ENCODE peak calls at places on chromosomes 16 and 17, in six cellular contexts. Z is adipocyte, O is GM12878, G is SK-N-SH, J is colonic mucosa, F is HCT116. V is an unnamed sample.
A peak's percentile ranks its signal among the peaks of the same experiment; 100 is the strongest.

GRCh38 chr16:57165923-57166322 is 19.9 kb downstream of the PSME3IP1 start:
- DNase-seq in Z (peak; percentile 58), O (no peak), G (no peak), J (no peak), F (no peak), V (no peak)

GRCh38 chr16:29808219-29808900 is 2.0 kb downstream of the MAZ start:
- DNase-seq in Z (no peak), O (no peak), G (no peak), J (peak; percentile 49), F (no peak), V (no peak)

GRCh38 chr16:67537270-67537635 is 8.6 kb downstream of the RIPOR1 start:
- DNase-seq in Z (peak; percentile 85), O (no peak), G (peak; percentile 85), J (peak; percentile 54), F (no peak), V (no peak)

GRCh38 chr17:78759203-78759968 is 22.7 kb downstream of the CYTH1 start:
- DNase-seq in Z (peak; percentile 34), O (no peak), G (peak; percentile 58), J (no peak), F (no peak), V (no peak)

GRCh38 chr16:83928341-83929055 is 24.5 kb upstream of the OSGIN1 start:
- DNase-seq in Z (peak; percentile 81), O (no peak), G (no peak), J (no peak), F (no peak), V (peak; percentile 4)

GRCh38 chr16:87541004-87541881 is 48.4 kb upstream of the ZCCHC14 start:
- DNase-seq in Z (peak; percentile 85), O (no peak), G (peak; percentile 51), J (peak; percentile 39), F (no peak), V (peak; percentile 40)

GRCh38 chr17:6551356-6551755 is 5.0 kb downstream of the PITPNM3 start:
- DNase-seq in Z (no peak), O (no peak), G (no peak), J (no peak), F (no peak), V (peak; percentile 88)

GRCh38 chr16:70717065-70717464 is 31.2 kb upstream of the MTSS2 start:
- DNase-seq in Z (no peak), O (no peak), G (no peak), J (no peak), F (no peak), V (no peak)

GRCh38 chr16:9597967-9598730 is 506.7 kb downstream of the HAPSTR1 start:
- DNase-seq in Z (no peak), O (no peak), G (no peak), J (no peak), F (no peak), V (no peak)

GRCh38 chr17:17849147-17849820 is 12.5 kb upstream of the SREBF1 start:
- DNase-seq in Z (no peak), O (peak; percentile 55), G (no peak), J (peak; percentile 60), F (no peak), V (no peak)

GRCh38 chr17:77528516-77529327 is 388.0 kb downstream of the SEC14L1 start:
- DNase-seq in Z (peak; percentile 52), O (no peak), G (peak; percentile 95), J (no peak), F (no peak), V (no peak)

DNA sequence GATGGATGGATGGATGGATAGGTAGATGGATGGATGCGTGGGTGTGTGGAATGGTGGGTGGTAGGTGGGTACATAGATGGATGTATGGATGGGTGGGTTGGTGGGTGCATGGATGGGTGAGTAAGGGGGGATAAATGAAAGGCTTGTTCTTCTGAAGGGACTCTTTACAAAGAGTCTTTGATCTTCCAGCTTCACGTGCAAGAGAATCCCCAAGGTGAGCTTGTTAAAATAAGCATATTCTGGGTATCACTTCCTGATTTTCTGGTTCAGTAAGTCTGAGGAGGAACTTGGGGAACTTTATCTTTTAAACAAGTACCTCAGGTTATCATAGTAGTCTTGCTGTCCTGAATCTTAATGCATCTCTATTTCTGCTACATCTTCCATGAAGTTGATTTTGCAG is 639.1 kb downstream of the MAF start:
- DNase-seq in Z (no peak), O (peak; percentile 51), G (no peak), J (no peak), F (no peak), V (no peak)
- H3K9ac ChIP-seq in Z (no peak overlapping the region), O (no peak overlapping the region), G (no peak overlapping the region), J (no peak overlapping the region), F (no peak overlapping the region), V (no peak overlapping the region)

GRCh38 chr16:80300456-80300855 is 240.3 kb upstream of the DYNLRB2 start:
- DNase-seq in Z (no peak), O (no peak), G (no peak), J (no peak), F (no peak), V (no peak)
- H3K36me3 ChIP-seq in Z (no peaks in the 10 kb centered on the region), O (no peaks in the 10 kb centered on the region), G (no peaks in the 10 kb centered on the region), J (no peaks in the 10 kb centered on the region), F (no peaks in the 10 kb centered on the region), V (no peaks in the 10 kb centered on the region)

DNA sequence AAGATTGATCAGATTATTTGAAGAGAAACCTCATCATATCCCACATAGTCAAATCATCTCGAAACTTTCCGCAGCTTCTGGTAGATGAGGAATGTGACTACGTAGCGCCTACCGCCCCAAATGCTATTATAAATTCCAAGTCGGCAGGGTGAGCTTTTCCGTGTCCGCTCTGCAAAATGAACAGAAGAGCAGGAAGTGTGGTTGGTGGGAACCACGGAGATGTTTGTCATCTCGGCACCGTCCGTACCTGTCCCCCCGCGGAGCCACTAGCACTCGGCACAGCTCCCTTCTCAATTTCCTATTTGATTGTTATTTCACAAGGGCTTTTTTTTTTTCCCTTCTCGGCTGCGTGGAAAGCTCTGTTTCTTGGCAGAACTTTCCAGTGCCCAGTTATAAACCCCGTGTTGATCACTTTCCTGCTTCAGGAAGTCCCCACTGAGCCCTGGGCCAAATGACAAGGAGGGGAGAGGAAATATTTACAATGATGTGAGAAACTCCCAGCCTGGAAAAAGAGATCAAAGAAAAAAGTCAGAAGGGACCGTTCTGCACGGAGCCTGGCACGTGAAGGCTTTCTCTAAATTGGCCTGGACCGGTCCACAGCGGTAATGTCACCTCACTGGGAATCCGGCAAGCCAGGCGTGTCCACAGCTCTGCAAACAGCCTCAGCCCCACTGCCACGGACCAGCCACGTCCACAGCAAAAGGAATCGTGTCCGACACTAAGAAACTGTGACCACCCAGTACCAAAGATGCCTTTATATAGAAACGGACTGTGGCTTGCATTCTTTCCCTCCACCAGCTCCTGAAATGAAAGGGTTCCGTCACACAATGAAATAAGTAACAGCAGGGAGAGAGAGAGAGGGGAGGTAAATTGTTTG is 65.0 kb downstream of the MRM3 start:
- DNase-seq in Z (peak; percentile 44), O (no peak), G (no peak), J (no peak), F (no peak), V (peak; percentile 17)
- H3K9ac ChIP-seq in Z (no peak overlapping the region), O (no peak overlapping the region), G (no peak overlapping the region), J (no peak overlapping the region), F (no peak overlapping the region), V (no peak overlapping the region)

GRCh38 chr17:40093580-40094201 is 6.7 kb downstream of the NR1D1 start:
- DNase-seq in Z (no peak), O (no peak), G (no peak), J (no peak), F (no peak), V (no peak)

GRCh38 chr17:40097087-40097486 is 3.3 kb downstream of the NR1D1 start:
- DNase-seq in Z (no peak), O (no peak), G (no peak), J (no peak), F (no peak), V (no peak)

GRCh38 chr17:40095944-40096791 is 4.2 kb downstream of the NR1D1 start:
- DNase-seq in Z (no peak), O (peak; percentile 99), G (no peak), J (peak; percentile 71), F (no peak), V (no peak)

GRCh38 chr17:40094874-40095273 is 5.5 kb downstream of the NR1D1 start:
- DNase-seq in Z (no peak), O (no peak), G (no peak), J (no peak), F (no peak), V (no peak)

GRCh38 chr17:40095356-40095943 is 4.9 kb downstream of the NR1D1 start:
- DNase-seq in Z (no peak), O (no peak), G (no peak), J (no peak), F (no peak), V (no peak)
- H3K36me3 ChIP-seq in Z (peaks cover 49% of the 10 kb centered on the region), O (peaks cover 6% of the 10 kb centered on the region), G (peaks cover 32% of the 10 kb centered on the region), J (peaks cover 21% of the 10 kb centered on the region), F (peaks cover 47% of the 10 kb centered on the region), V (peaks cover 8% of the 10 kb centered on the region)

DNA sequence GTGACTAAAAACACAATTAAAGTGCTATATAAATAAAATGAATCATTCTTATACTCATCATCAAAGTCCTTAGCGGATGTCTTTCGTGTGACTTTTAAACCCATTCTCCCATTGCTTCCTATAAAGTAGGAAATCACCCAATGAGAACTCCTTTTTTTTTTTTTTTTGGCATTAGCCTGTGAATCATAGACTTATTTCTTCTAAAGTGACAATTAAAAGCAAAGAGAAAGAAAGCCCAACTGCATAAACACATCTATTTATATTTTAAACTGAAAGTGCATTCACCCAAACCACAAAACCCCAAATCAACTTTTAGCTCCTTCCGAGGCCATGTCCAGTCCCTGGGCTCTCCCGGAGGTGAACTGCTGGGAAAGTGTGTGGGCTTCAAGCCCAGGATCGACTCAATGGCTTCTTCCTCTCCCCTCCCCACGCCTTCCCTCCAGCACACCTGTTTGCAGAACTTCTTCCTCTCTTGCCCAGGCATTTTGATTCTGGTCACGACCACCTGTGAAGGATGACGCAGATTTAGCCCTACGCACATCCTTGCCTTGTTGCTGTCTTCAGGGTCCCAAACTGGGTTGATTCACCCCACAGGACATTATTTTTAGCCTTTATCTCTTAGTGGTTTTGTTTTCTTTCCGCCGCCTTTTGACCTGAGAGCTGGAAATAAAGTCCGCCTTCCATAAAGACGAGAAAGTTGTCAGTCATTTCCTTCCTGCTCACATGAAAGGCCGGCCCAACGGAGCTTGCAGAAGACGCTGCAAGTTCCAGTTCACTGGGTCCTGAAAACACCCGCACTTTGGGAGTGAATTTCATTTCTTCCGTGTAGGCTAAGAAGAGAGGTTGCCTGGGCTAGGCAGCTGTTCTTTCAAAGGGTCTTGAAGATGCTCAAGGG is 166.8 kb downstream of the MAP2K6 start:
- DNase-seq in Z (no peak), O (peak; percentile 39), G (no peak), J (no peak), F (no peak), V (no peak)
- H3K9ac ChIP-seq in Z (no peak overlapping the region), O (no peak overlapping the region), G (no peak overlapping the region), J (peak overlapping the region; percentile 19), F (no peak overlapping the region), V (no peak overlapping the region)

DNA sequence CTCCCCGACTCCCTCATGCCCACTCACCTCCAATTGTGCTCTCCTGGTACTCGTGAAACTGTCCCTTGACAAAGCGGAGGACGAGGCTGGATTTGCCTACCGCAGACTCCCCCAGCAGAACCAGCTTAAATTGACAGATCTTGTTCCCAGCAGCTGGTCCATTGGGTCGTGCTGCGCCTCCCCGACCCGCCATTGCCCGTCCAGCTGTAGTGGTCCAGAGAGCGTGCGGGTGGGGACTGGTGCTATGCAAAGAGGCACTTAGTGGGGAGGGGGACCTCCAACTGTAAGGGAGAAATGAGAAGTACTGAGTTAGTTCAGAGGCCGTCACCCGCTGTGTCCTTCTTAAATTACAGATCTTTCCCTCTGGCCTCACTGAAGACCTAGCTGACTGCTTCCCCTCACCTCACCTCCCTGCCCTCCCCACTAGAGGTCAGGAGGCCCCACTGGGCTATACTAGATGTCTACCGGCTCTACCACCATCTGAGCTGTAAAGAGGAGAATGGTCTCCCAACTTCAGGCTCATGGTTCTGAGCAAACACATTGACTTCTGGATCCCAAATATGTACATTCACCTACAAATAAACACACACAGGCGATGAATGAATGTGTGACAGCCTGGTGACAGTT is 7.8 kb downstream of the HSPB9 start:
- DNase-seq in Z (no peak), O (no peak), G (no peak), J (no peak), F (no peak), V (no peak)
- H3K36me3 ChIP-seq in Z (peaks cover 61% of the 10 kb centered on the region), O (peaks cover 44% of the 10 kb centered on the region), G (peaks cover 48% of the 10 kb centered on the region), J (peaks cover 16% of the 10 kb centered on the region), F (peaks cover 29% of the 10 kb centered on the region), V (no peaks in the 10 kb centered on the region)

GRCh38 chr16:49586466-49586865 is 212.9 kb downstream of the C16orf78 start:
- DNase-seq in Z (no peak), O (no peak), G (no peak), J (no peak), F (no peak), V (no peak)
- H3K9ac ChIP-seq in Z (no peak overlapping the region), O (no peak overlapping the region), G (no peak overlapping the region), J (no peak overlapping the region), F (no peak overlapping the region), V (no peak overlapping the region)